ENCODE peak calls at places on chromosomes 5 and 9, in nine cellular contexts. A is cardiac muscle cell; T is HepG2; S is MM.1S; J is central memory CD4-positive, alpha-beta T cell; V is A172; Q is CD8-positive, alpha-beta memory T cell; M is activated CD4-positive, alpha-beta T cell treated with anti-CD3 and anti-CD28 coated beads for 4 hours; X is stimulated activated CD8-positive, alpha-beta memory T cell treated with anti-CD3 and anti-CD28 coated beads, Interleukin-7, amount 100 ng/mL, for 24 hours. H is an unnamed sample.

GRCh38 chr9:136584401-136585328 is 38.8 kb upstream of the NOTCH1 start:
- DNase-seq in X (no peak), M (no peak), Q (no peak), S (no peak), A (no peak), V (peak; percentile 53), T (no peak), J (no peak), H (no peak)

GRCh38 chr9:104950838-104951237 is 22.9 kb upstream of the ABCA1 start:
- DNase-seq in S (no peak), A (no peak), V (no peak), J (no peak), X (no peak), T (no peak), M (no peak), Q (no peak), H (no peak)

GRCh38 chr9:109198736-109199384 is 31.8 kb upstream of the FRRS1L start:
- DNase-seq in A (no peak), M (peak; percentile 5), V (peak; percentile 14), X (no peak), S (no peak), Q (no peak), T (no peak), J (no peak), H (no peak)

GRCh38 chr5:15938961-15939360 is 240.6 kb downstream of the MARCHF11 start:
- DNase-seq in X (no peak), A (no peak), S (no peak), M (no peak), T (no peak), V (peak; percentile 74), Q (no peak), J (no peak), H (no peak)

GRCh38 chr5:2181164-2181956 is 298.6 kb upstream of the IRX4 start:
- DNase-seq in Q (no peak), T (no peak), J (no peak), V (no peak), M (no peak), A (no peak), X (no peak), S (no peak), H (no peak)

GRCh38 chr5:152246401-152246800 is 158.7 kb downstream of the NMUR2 start:
- DNase-seq in S (peak; percentile 49), Q (no peak), X (no peak), J (no peak), T (peak; percentile 12), V (peak; percentile 49), M (no peak), A (peak; percentile 87), H (no peak)

GRCh38 chr5:97418472-97418871 is 235.4 kb upstream of the RIOK2 start:
- DNase-seq in V (no peak), M (no peak), J (no peak), A (no peak), T (no peak), Q (no peak), X (no peak), S (peak; percentile 14), H (no peak)

GRCh38 chr5:77842247-77842646 is 66.1 kb upstream of the TBCA start:
- DNase-seq in M (no peak), T (no peak), J (no peak), V (peak; percentile 21), A (no peak), X (no peak), Q (no peak), S (no peak), H (no peak)

GRCh38 chr9:26870292-26870691 is 22.3 kb downstream of the CAAP1 start:
- DNase-seq in A (no peak), J (no peak), M (no peak), S (no peak), Q (no peak), V (no peak), T (no peak), X (no peak), H (no peak)

GRCh38 chr5:61493973-61494372 is 161.9 kb downstream of the ZSWIM6 start:
- DNase-seq in Q (no peak), V (no peak), T (no peak), X (no peak), J (no peak), A (no peak), M (no peak), S (no peak), H (no peak)

GRCh38 chr9:114446036-114446435 is 58.3 kb upstream of the AKNA start:
- DNase-seq in S (no peak), M (no peak), T (no peak), Q (no peak), A (no peak), X (no peak), V (peak; percentile 40), J (no peak), H (no peak)

GRCh38 chr9:6212722-6213375 is 2.8 kb upstream of the IL33 start:
- DNase-seq in A (no peak), T (no peak), Q (no peak), S (no peak), J (no peak), X (no peak), V (no peak), M (no peak), H (no peak)

GRCh38 chr5:176364765-176365662 is at the start of gene ARL10:
- DNase-seq in Q (peak; percentile 52), J (peak; percentile 43), X (no peak), M (peak; percentile 57), S (no peak), V (no peak), T (no peak), A (peak; percentile 63), H (peak; percentile 10)

GRCh38 chr9:92617195-92617813 is 52.6 kb downstream of the IPPK start:
- DNase-seq in M (no peak), A (no peak), T (no peak), V (no peak), Q (no peak), S (no peak), J (no peak), X (no peak), H (peak; percentile 7)

GRCh38 chr5:166725585-166725984 is 1565.9 kb upstream of the WWC1 start:
- DNase-seq in S (no peak), V (no peak), M (no peak), T (no peak), Q (no peak), X (no peak), J (no peak), A (no peak), H (no peak)

GRCh38 chr9:87322840-87323635 is 174.6 kb upstream of the DAPK1 start:
- DNase-seq in S (no peak), T (no peak), Q (no peak), M (no peak), X (no peak), J (no peak), V (no peak), A (no peak), H (no peak)

GRCh38 chr9:35798658-35799366 is 7.4 kb downstream of the NPR2 start:
- DNase-seq in S (peak; percentile 43), J (no peak), X (no peak), Q (no peak), M (peak; percentile 21), A (no peak), V (peak; percentile 68), T (peak; percentile 25), H (no peak)

GRCh38 chr5:148850836-148851235 is 24.4 kb downstream of the ADRB2 start:
- DNase-seq in T (no peak), V (no peak), M (no peak), X (no peak), Q (no peak), J (no peak), S (no peak), A (no peak), H (no peak)

GRCh38 chr5:150781706-150782614 is 3.4 kb downstream of the SMIM3 start:
- DNase-seq in J (no peak), Q (no peak), A (no peak), S (no peak), T (peak; percentile 78), X (no peak), M (no peak), V (peak; percentile 94), H (no peak)

GRCh38 chr9:9004844-9005243 is 1205.3 kb upstream of the DMAC1 start:
- DNase-seq in J (no peak), Q (no peak), A (peak; percentile 17), X (no peak), S (no peak), M (no peak), V (no peak), T (no peak), H (no peak)

GRCh38 chr5:52497133-52497693 is 290.5 kb upstream of the ITGA1 start:
- DNase-seq in M (no peak), S (peak; percentile 5), T (no peak), V (no peak), X (no peak), J (no peak), A (no peak), Q (no peak), H (no peak)

GRCh38 chr5:142740474-142740873 is 29.7 kb upstream of the ARHGAP26 start:
- DNase-seq in V (no peak), A (no peak), J (no peak), X (no peak), Q (no peak), M (no peak), T (peak; percentile 88), S (no peak), H (no peak)

GRCh38 chr9:79611091-79611614 is 39.4 kb downstream of the TLE4 start:
- DNase-seq in V (peak; percentile 96), X (no peak), T (no peak), J (no peak), A (no peak), M (no peak), S (no peak), Q (no peak), H (no peak)

GRCh38 chr5:175752826-175753535 is 95.1 kb downstream of the HRH2 start:
- DNase-seq in T (no peak), Q (no peak), A (no peak), S (no peak), M (no peak), X (no peak), V (peak; percentile 18), J (no peak), H (no peak)

GRCh38 chr5:96408276-96408777 is 24.7 kb downstream of the PCSK1 start:
- DNase-seq in V (peak; percentile 38), A (no peak), M (no peak), X (no peak), S (no peak), Q (no peak), J (no peak), T (no peak), H (no peak)

GRCh38 chr5:122500245-122501086 is 188.4 kb downstream of the SNCAIP start:
- DNase-seq in M (no peak), J (no peak), T (peak; percentile 26), V (peak; percentile 63), X (no peak), S (peak; percentile 46), A (peak; percentile 65), Q (no peak), H (no peak)

GRCh38 chr9:96599298-96599697 is 20.3 kb downstream of the CDC14B start:
- DNase-seq in Q (no peak), M (no peak), J (no peak), S (no peak), T (no peak), X (no peak), V (no peak), A (no peak), H (no peak)

GRCh38 chr5:159504857-159505304 is 174.6 kb upstream of the IL12B start:
- DNase-seq in V (peak; percentile 81), J (no peak), T (no peak), Q (no peak), A (peak; percentile 90), S (peak; percentile 80), X (no peak), M (no peak), H (no peak)

GRCh38 chr9:130298663-130299279 is 33.2 kb downstream of the HMCN2 start:
- DNase-seq in M (no peak), V (no peak), T (peak; percentile 6), J (no peak), Q (no peak), S (no peak), X (no peak), A (peak; percentile 76), H (no peak)

H was measured in CD8-positive, alpha-beta T cell.